ENCODE peak calls at places on chromosomes 2 and 18, in five cellular contexts. One of them, this sample, is unnamed.
A peak's percentile ranks its signal among the peaks of the same experiment; 100 is the strongest.

GRCh38 chr18:9428862-9429661 is 46.3 kb upstream of the RALBP1 start:
- DNase-seq in trophoblast cell: peak; percentile 81
- DNase-seq in IMR-90: no peak
- DNase-seq in neuronal stem cell: no peak
- DNase-seq in H1: no peak
- DNase-seq in this sample: no peak

GRCh38 chr2:29526587-29527586 is 394.5 kb downstream of the ALK start:
- DNase-seq in trophoblast cell: no peak
- DNase-seq in IMR-90: no peak
- DNase-seq in neuronal stem cell: no peak
- DNase-seq in H1: no peak
- DNase-seq in this sample: no peak

GRCh38 chr2:10965241-10965843 is 53.6 kb downstream of the KCNF1 start:
- DNase-seq in trophoblast cell: no peak
- DNase-seq in IMR-90: no peak
- DNase-seq in neuronal stem cell: no peak
- DNase-seq in H1: no peak
- DNase-seq in this sample: no peak

GRCh38 chr2:26978061-26978596 is 7.7 kb downstream of the MAPRE3 start:
- DNase-seq in trophoblast cell: no peak
- DNase-seq in IMR-90: no peak
- DNase-seq in neuronal stem cell: no peak
- DNase-seq in H1: no peak
- DNase-seq in this sample: no peak

GRCh38 chr2:128304330-128304714 is 14.3 kb downstream of the HS6ST1 start:
- DNase-seq in trophoblast cell: no peak
- DNase-seq in IMR-90: no peak
- DNase-seq in neuronal stem cell: no peak
- DNase-seq in H1: no peak
- DNase-seq in this sample: no peak

GRCh38 chr2:144331652-144332355 is 188.1 kb downstream of the ZEB2 start:
- DNase-seq in trophoblast cell: peak; percentile 46
- DNase-seq in IMR-90: no peak
- DNase-seq in neuronal stem cell: peak; percentile 82
- DNase-seq in H1: peak; percentile 73
- DNase-seq in this sample: peak; percentile 79

GRCh38 chr2:238107525-238108422 is 7.6 kb downstream of the ESPNL start:
- DNase-seq in trophoblast cell: peak; percentile 15
- DNase-seq in IMR-90: no peak
- DNase-seq in neuronal stem cell: no peak
- DNase-seq in H1: peak; percentile 52
- DNase-seq in this sample: no peak

GRCh38 chr2:136765736-136766323 is 485 bp downstream of the THSD7B start:
- DNase-seq in trophoblast cell: no peak
- DNase-seq in IMR-90: no peak
- DNase-seq in neuronal stem cell: no peak
- DNase-seq in H1: peak; percentile 49
- DNase-seq in this sample: no peak

GRCh38 chr2:201259216-201259615 is 1.1 kb upstream of the CASP8 start:
- DNase-seq in trophoblast cell: no peak
- DNase-seq in IMR-90: no peak
- DNase-seq in neuronal stem cell: no peak
- DNase-seq in H1: no peak
- DNase-seq in this sample: no peak

GRCh38 chr2:70966681-70967080 is 11.7 kb upstream of the ANKRD53 start:
- DNase-seq in trophoblast cell: no peak
- DNase-seq in IMR-90: no peak
- DNase-seq in neuronal stem cell: no peak
- DNase-seq in H1: no peak
- DNase-seq in this sample: no peak

GRCh38 chr18:7568426-7568825 is 1.3 kb downstream of the PTPRM start:
- DNase-seq in trophoblast cell: no peak
- DNase-seq in IMR-90: peak; percentile 20
- DNase-seq in neuronal stem cell: no peak
- DNase-seq in H1: no peak
- DNase-seq in this sample: peak; percentile 59

GRCh38 chr2:70094978-70095832 is 7.9 kb downstream of the PCBP1 start:
- DNase-seq in trophoblast cell: no peak
- DNase-seq in IMR-90: peak; percentile 67
- DNase-seq in neuronal stem cell: no peak
- DNase-seq in H1: no peak
- DNase-seq in this sample: no peak

GRCh38 chr2:8926356-8926755 is 77.1 kb downstream of the MBOAT2 start:
- DNase-seq in trophoblast cell: no peak
- DNase-seq in IMR-90: no peak
- DNase-seq in neuronal stem cell: no peak
- DNase-seq in H1: no peak
- DNase-seq in this sample: no peak

GRCh38 chr2:217628061-217628460 is 374.7 kb downstream of the TNS1 start:
- DNase-seq in trophoblast cell: no peak
- DNase-seq in IMR-90: no peak
- DNase-seq in neuronal stem cell: no peak
- DNase-seq in H1: no peak
- DNase-seq in this sample: no peak

GRCh38 chr2:223841436-223842180 is 4.2 kb upstream of the AP1S3 start:
- DNase-seq in trophoblast cell: no peak
- DNase-seq in IMR-90: no peak
- DNase-seq in neuronal stem cell: no peak
- DNase-seq in H1: no peak
- DNase-seq in this sample: no peak

GRCh38 chr2:216920150-216920846 is 60.4 kb upstream of the TNP1 start:
- DNase-seq in trophoblast cell: no peak
- DNase-seq in IMR-90: no peak
- DNase-seq in neuronal stem cell: no peak
- DNase-seq in H1: no peak
- DNase-seq in this sample: no peak

GRCh38 chr2:180291060-180291459 is 284.0 kb upstream of the CWC22 start:
- DNase-seq in trophoblast cell: peak; percentile 45
- DNase-seq in IMR-90: peak; percentile 60
- DNase-seq in neuronal stem cell: no peak
- DNase-seq in H1: no peak
- DNase-seq in this sample: no peak

GRCh38 chr18:57077786-57078552 is 68.9 kb upstream of the BOD1L2 start:
- DNase-seq in trophoblast cell: no peak
- DNase-seq in IMR-90: no peak
- DNase-seq in neuronal stem cell: no peak
- DNase-seq in H1: no peak
- DNase-seq in this sample: no peak

GRCh38 chr2:165016772-165017411 is 61.6 kb upstream of the SLC38A11 start:
- DNase-seq in trophoblast cell: peak; percentile 48
- DNase-seq in IMR-90: peak; percentile 65
- DNase-seq in neuronal stem cell: peak; percentile 33
- DNase-seq in H1: no peak
- DNase-seq in this sample: peak; percentile 80

GRCh38 chr2:158795110-158795924 is at the start of gene DAPL1:
- DNase-seq in trophoblast cell: no peak
- DNase-seq in IMR-90: no peak
- DNase-seq in neuronal stem cell: no peak
- DNase-seq in H1: no peak
- DNase-seq in this sample: no peak

GRCh38 chr2:46901611-46902010 is 14.0 kb downstream of the MCFD2 start:
- DNase-seq in trophoblast cell: no peak
- DNase-seq in IMR-90: no peak
- DNase-seq in neuronal stem cell: no peak
- DNase-seq in H1: no peak
- DNase-seq in this sample: no peak

GRCh38 chr2:107285621-107286303 is 399.8 kb upstream of the ST6GAL2 start:
- DNase-seq in trophoblast cell: no peak
- DNase-seq in IMR-90: no peak
- DNase-seq in neuronal stem cell: no peak
- DNase-seq in H1: no peak
- DNase-seq in this sample: no peak

GRCh38 chr2:37631292-37631691 is 40.1 kb downstream of the CDC42EP3 start:
- DNase-seq in trophoblast cell: no peak
- DNase-seq in IMR-90: no peak
- DNase-seq in neuronal stem cell: no peak
- DNase-seq in H1: no peak
- DNase-seq in this sample: peak; percentile 57

GRCh38 chr2:100246163-100247145 is 75.8 kb downstream of the LONRF2 start:
- DNase-seq in trophoblast cell: no peak
- DNase-seq in IMR-90: no peak
- DNase-seq in neuronal stem cell: no peak
- DNase-seq in H1: no peak
- DNase-seq in this sample: peak; percentile 35

GRCh38 chr2:16166327-16166981 is 226.1 kb downstream of the MYCN start:
- DNase-seq in trophoblast cell: no peak
- DNase-seq in IMR-90: no peak
- DNase-seq in neuronal stem cell: peak; percentile 85
- DNase-seq in H1: peak; percentile 62
- DNase-seq in this sample: no peak

GRCh38 chr2:127551221-127551930 is 15.9 kb downstream of the MYO7B start:
- DNase-seq in trophoblast cell: no peak
- DNase-seq in IMR-90: no peak
- DNase-seq in neuronal stem cell: no peak
- DNase-seq in H1: no peak
- DNase-seq in this sample: no peak

GRCh38 chr2:69509750-69510140 is 72.5 kb upstream of the NFU1 start:
- DNase-seq in trophoblast cell: no peak
- DNase-seq in IMR-90: no peak
- DNase-seq in neuronal stem cell: no peak
- DNase-seq in H1: no peak
- DNase-seq in this sample: no peak

GRCh38 chr2:230778350-230779140 is 65.9 kb downstream of the CAB39 start:
- DNase-seq in trophoblast cell: no peak
- DNase-seq in IMR-90: no peak
- DNase-seq in neuronal stem cell: no peak
- DNase-seq in H1: no peak
- DNase-seq in this sample: no peak

GRCh38 chr2:156867201-156867600 is 390.3 kb upstream of the GALNT5 start:
- DNase-seq in trophoblast cell: no peak
- DNase-seq in IMR-90: peak; percentile 33
- DNase-seq in neuronal stem cell: no peak
- DNase-seq in H1: no peak
- DNase-seq in this sample: no peak

GRCh38 chr18:78729099-78729467 is 250.5 kb upstream of the SALL3 start:
- DNase-seq in trophoblast cell: no peak
- DNase-seq in IMR-90: no peak
- DNase-seq in neuronal stem cell: no peak
- DNase-seq in H1: no peak
- DNase-seq in this sample: no peak

GRCh38 chr2:85953476-85953875 is 64.7 kb upstream of the ST3GAL5 start:
- DNase-seq in trophoblast cell: no peak
- DNase-seq in IMR-90: peak; percentile 8
- DNase-seq in neuronal stem cell: no peak
- DNase-seq in H1: no peak
- DNase-seq in this sample: no peak

GRCh38 chr18:74734013-74734444 is 136.4 kb downstream of the ZNF407 start:
- DNase-seq in trophoblast cell: no peak
- DNase-seq in IMR-90: no peak
- DNase-seq in neuronal stem cell: no peak
- DNase-seq in H1: no peak
- DNase-seq in this sample: no peak

GRCh38 chr2:128388414-128389032 is 69.9 kb upstream of the HS6ST1 start:
- DNase-seq in trophoblast cell: peak; percentile 41
- DNase-seq in IMR-90: peak; percentile 16
- DNase-seq in neuronal stem cell: no peak
- DNase-seq in H1: no peak
- DNase-seq in this sample: no peak

GRCh38 chr18:76459687-76460350 is 35.2 kb downstream of the ZNF516 start:
- DNase-seq in trophoblast cell: no peak
- DNase-seq in IMR-90: peak; percentile 100
- DNase-seq in neuronal stem cell: no peak
- DNase-seq in H1: no peak
- DNase-seq in this sample: peak; percentile 88

GRCh38 chr2:113877651-113878594 is 12.0 kb upstream of the ACTR3 start:
- DNase-seq in trophoblast cell: no peak
- DNase-seq in IMR-90: peak; percentile 61
- DNase-seq in neuronal stem cell: no peak
- DNase-seq in H1: no peak
- DNase-seq in this sample: peak; percentile 74

GRCh38 chr18:34207344-34207851 is 17.3 kb downstream of the NOL4 start:
- DNase-seq in trophoblast cell: no peak
- DNase-seq in IMR-90: no peak
- DNase-seq in neuronal stem cell: no peak
- DNase-seq in H1: no peak
- DNase-seq in this sample: no peak

GRCh38 chr2:120110507-120110906 is 97.6 kb downstream of the EPB41L5 start:
- DNase-seq in trophoblast cell: no peak
- DNase-seq in IMR-90: no peak
- DNase-seq in neuronal stem cell: no peak
- DNase-seq in H1: no peak
- DNase-seq in this sample: no peak

GRCh38 chr18:13243363-13243762 is 24.8 kb downstream of the LDLRAD4 start:
- DNase-seq in trophoblast cell: no peak
- DNase-seq in IMR-90: no peak
- DNase-seq in neuronal stem cell: no peak
- DNase-seq in H1: no peak
- DNase-seq in this sample: no peak

GRCh38 chr18:22084547-22084946 is 84.8 kb upstream of the GATA6 start:
- DNase-seq in trophoblast cell: no peak
- DNase-seq in IMR-90: no peak
- DNase-seq in neuronal stem cell: no peak
- DNase-seq in H1: no peak
- DNase-seq in this sample: no peak
- H3K4me3 ChIP-seq in trophoblast cell: no peak overlapping the region
- H3K4me3 ChIP-seq in IMR-90: no peak overlapping the region
- H3K4me3 ChIP-seq in neuronal stem cell: no peak overlapping the region
- H3K4me3 ChIP-seq in H1: no peak overlapping the region
- H3K4me3 ChIP-seq in this sample: no peak overlapping the region

GRCh38 chr2:163187995-163188655 is 349.6 kb upstream of the KCNH7 start:
- DNase-seq in trophoblast cell: no peak
- DNase-seq in IMR-90: no peak
- DNase-seq in neuronal stem cell: no peak
- DNase-seq in H1: no peak
- DNase-seq in this sample: no peak
- H4K8ac ChIP-seq in trophoblast cell: no peak overlapping the region
- H4K8ac ChIP-seq in IMR-90: no peak overlapping the region
- H4K8ac ChIP-seq in neuronal stem cell: no peak overlapping the region
- H4K8ac ChIP-seq in H1: no peak overlapping the region
- H4K8ac ChIP-seq in this sample: no peak overlapping the region

GRCh38 chr2:222736301-222736700 is 64.8 kb downstream of the MOGAT1 start:
- DNase-seq in trophoblast cell: no peak
- DNase-seq in IMR-90: peak; percentile 67
- DNase-seq in neuronal stem cell: no peak
- DNase-seq in H1: no peak
- DNase-seq in this sample: peak; percentile 12
- H2AFZ ChIP-seq in trophoblast cell: no peak overlapping the region
- H2AFZ ChIP-seq in IMR-90: no peak overlapping the region
- H2AFZ ChIP-seq in neuronal stem cell: no peak overlapping the region
- H2AFZ ChIP-seq in H1: no peak overlapping the region
- H2AFZ ChIP-seq in this sample: no peak overlapping the region

GRCh38 chr18:32956591-32957310 is 183.9 kb upstream of the KLHL14 start:
- DNase-seq in trophoblast cell: no peak
- DNase-seq in IMR-90: peak; percentile 18
- DNase-seq in neuronal stem cell: no peak
- DNase-seq in H1: no peak
- DNase-seq in this sample: peak; percentile 48
- H3K4me3 ChIP-seq in trophoblast cell: no peak overlapping the region
- H3K4me3 ChIP-seq in IMR-90: no peak overlapping the region
- H3K4me3 ChIP-seq in neuronal stem cell: no peak overlapping the region
- H3K4me3 ChIP-seq in H1: no peak overlapping the region
- H3K4me3 ChIP-seq in this sample: no peak overlapping the region